ENCODE peak calls at places on chromosome 22, in four cellular contexts. N is stimulated activated CD8-positive, alpha-beta memory T cell treated with anti-CD3 and anti-CD28 coated beads, Interleukin-4, amount 100 ng/mL, for 24 hours; D is bronchial epithelial cell; O is iris pigment epithelial cell. F is an unnamed sample.

GRCh38 chr22:49274754-49275380 is 552.8 kb downstream of the BRD1 start:
- DNase-seq in O (no peak), N (no peak), D (no peak), F (no peak)

GRCh38 chr22:49599039-49599438 is 228.6 kb downstream of the BRD1 start:
- DNase-seq in O (no peak), N (no peak), D (no peak), F (no peak)

GRCh38 chr22:37502342-37503182 is 16.4 kb upstream of the MFNG start:
- DNase-seq in D (no peak), N (no peak), O (no peak), F (no peak)

GRCh38 chr22:38549106-38549884 is 20.7 kb downstream of the DMC1 start:
- DNase-seq in O (peak), N (no peak), D (peak), F (no peak)

GRCh38 chr22:36327922-36328551 is 59.7 kb downstream of the MYH9 start:
- DNase-seq in N (no peak), D (no peak), O (peak), F (peak)

GRCh38 chr22:30876925-30877553 is 91.5 kb downstream of the MORC2 start:
- DNase-seq in O (peak), D (no peak), N (no peak), F (no peak)

GRCh38 chr22:27808730-27809129 is 7.2 kb upstream of the MN1 start:
- DNase-seq in N (no peak), D (no peak), O (no peak), F (no peak)

GRCh38 chr22:43136255-43136654 is 6.9 kb downstream of the MCAT start:
- DNase-seq in O (peak), N (peak), D (no peak), F (peak)

GRCh38 chr22:48488611-48489456 is 1338.8 kb downstream of the BRD1 start:
- DNase-seq in D (no peak), N (no peak), O (no peak), F (no peak)